ENCODE peak calls at places on chromosomes 3 and 15, in seven cellular contexts. E is HCT116, H is HepG2, Y is SK-N-SH, Q is K562, Z is GM12878, K is H1. F is an unnamed sample.

GRCh38 chr3:13825317-13825590 is 54.6 kb downstream of the WNT7A start:
- DNase-seq in E (no peak), H (no peak), Y (no peak), Q (no peak), Z (no peak), K (no peak), F (no peak)

GRCh38 chr15:75073197-75073596 is 49.8 kb downstream of the PPCDC start:
- DNase-seq in E (no peak), H (no peak), Y (no peak), Q (no peak), Z (no peak), K (no peak), F (no peak)

GRCh38 chr3:191428177-191428576 is 32.8 kb upstream of the PYDC2 start:
- DNase-seq in E (no peak), H (no peak), Y (no peak), Q (no peak), Z (no peak), K (no peak), F (no peak)

GRCh38 chr3:123102826-123103225 is 36.0 kb downstream of the PDIA5 start:
- DNase-seq in E (no peak), H (no peak), Y (no peak), Q (no peak), Z (no peak), K (no peak), F (no peak)

GRCh38 chr3:30913176-30913575 is 18.7 kb upstream of the GADL1 start:
- DNase-seq in E (no peak), H (no peak), Y (no peak), Q (no peak), Z (no peak), K (no peak), F (no peak)

GRCh38 chr3:7760718-7761117 is 740.9 kb upstream of the LMCD1 start:
- DNase-seq in E (no peak), H (no peak), Y (no peak), Q (no peak), Z (no peak), K (no peak), F (no peak)

GRCh38 chr15:34795267-34796081 is at the start of gene ACTC1:
- DNase-seq in E (no peak), H (no peak), Y (no peak), Q (peak), Z (no peak), K (peak), F (peak)

GRCh38 chr3:71652786-71653419 is 69.4 kb upstream of the FOXP1 start:
- DNase-seq in E (peak), H (peak), Y (peak), Q (peak), Z (peak), K (no peak), F (peak)

GRCh38 chr3:71226565-71227281 is 356.8 kb downstream of the FOXP1 start:
- DNase-seq in E (no peak), H (no peak), Y (no peak), Q (peak), Z (peak), K (no peak), F (no peak)

GRCh38 chr3:14520967-14521366 is 19.2 kb downstream of the GRIP2 start:
- DNase-seq in E (no peak), H (no peak), Y (no peak), Q (no peak), Z (no peak), K (no peak), F (no peak)

GRCh38 chr3:169812124-169812843 is 386 bp upstream of the LRRIQ4 start:
- DNase-seq in E (no peak), H (no peak), Y (peak), Q (no peak), Z (peak), K (no peak), F (no peak)

GRCh38 chr3:184334470-184335158 is 2.8 kb upstream of the FAM131A start:
- DNase-seq in E (no peak), H (no peak), Y (no peak), Q (peak), Z (no peak), K (no peak), F (peak)

GRCh38 chr3:20669184-20669583 is 483.2 kb upstream of the SGO1 start:
- DNase-seq in E (no peak), H (no peak), Y (no peak), Q (peak), Z (no peak), K (no peak), F (no peak)

GRCh38 chr3:15629860-15630597 is 28.5 kb downstream of the BTD start:
- DNase-seq in E (peak), H (peak), Y (peak), Q (peak), Z (peak), K (no peak), F (peak)

GRCh38 chr3:156865732-156866131 is 39.6 kb downstream of the LEKR1 start:
- DNase-seq in E (no peak), H (no peak), Y (no peak), Q (no peak), Z (no peak), K (no peak), F (peak)

GRCh38 chr3:171802601-171802956 is 7.7 kb downstream of the PLD1 start:
- DNase-seq in E (no peak), H (no peak), Y (no peak), Q (no peak), Z (peak), K (no peak), F (no peak)

GRCh38 chr3:195905970-195906864 is 2.1 kb downstream of the TNK2 start:
- DNase-seq in E (no peak), H (no peak), Y (no peak), Q (no peak), Z (no peak), K (no peak), F (peak)

GRCh38 chr3:184748219-184749135 is 36.6 kb upstream of the MAGEF1 start:
- DNase-seq in E (peak), H (peak), Y (peak), Q (peak), Z (peak), K (no peak), F (peak)

GRCh38 chr15:80502782-80503181 is 98.6 kb downstream of the ARNT2 start:
- DNase-seq in E (no peak), H (no peak), Y (no peak), Q (no peak), Z (no peak), K (no peak), F (no peak)

GRCh38 chr3:108202834-108203233 is 19.4 kb downstream of the IFT57 start:
- DNase-seq in E (no peak), H (no peak), Y (no peak), Q (no peak), Z (no peak), K (peak), F (no peak)

GRCh38 chr15:80777137-80777536 is 2.0 kb upstream of the CEMIP start:
- DNase-seq in E (no peak), H (no peak), Y (no peak), Q (no peak), Z (no peak), K (no peak), F (no peak)

GRCh38 chr15:35047528-35047927 is 37.6 kb downstream of the NANOGP8 start:
- DNase-seq in E (no peak), H (no peak), Y (no peak), Q (no peak), Z (no peak), K (no peak), F (no peak)

GRCh38 chr3:146817705-146818104 is 212.6 kb upstream of the PLSCR5 start:
- DNase-seq in E (peak), H (no peak), Y (no peak), Q (no peak), Z (no peak), K (no peak), F (peak)
- TF ChIP-seq JUND in E (no peak), H (no peak), Y (no peak), Q (no peak), Z (no peak), K (no peak), F (no peak)

DNA sequence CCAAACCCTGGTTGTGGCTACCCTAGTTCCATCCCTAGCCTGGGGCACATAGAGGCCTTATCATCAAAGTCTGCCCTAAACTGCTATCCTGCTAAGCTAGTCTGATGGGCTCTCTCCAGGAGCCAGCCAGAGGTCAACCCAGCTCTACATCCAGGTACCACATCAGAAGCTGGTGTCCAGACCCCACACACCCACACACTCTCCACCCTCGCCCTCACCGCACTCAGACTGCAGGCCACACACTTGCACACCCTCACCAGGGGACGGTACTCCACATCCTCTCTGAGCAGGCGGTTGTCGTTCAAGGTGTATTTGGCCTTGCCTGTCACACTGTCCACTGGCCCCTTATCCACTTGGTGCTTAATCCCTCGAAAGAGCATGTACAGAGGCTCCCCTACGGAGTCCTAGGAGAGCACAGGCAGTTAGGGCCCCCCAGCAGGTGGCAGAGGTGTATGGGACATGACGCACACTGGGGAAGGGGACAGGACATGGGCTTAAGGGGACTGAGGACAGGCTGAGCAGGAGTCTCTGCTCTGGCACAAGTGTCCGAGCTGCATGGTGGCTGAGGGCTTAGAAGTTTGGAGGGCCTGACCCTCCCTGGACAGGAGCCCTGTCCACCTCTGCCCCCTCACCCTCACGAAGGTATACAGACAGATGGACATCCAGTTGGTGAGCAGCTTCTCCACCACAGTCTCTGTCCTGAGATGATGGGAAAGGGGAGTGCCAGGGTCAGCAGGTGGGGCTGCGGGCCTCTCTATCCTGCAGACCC is 18.1 kb downstream of the PLXNB1 start:
- DNase-seq in E (no peak), H (no peak), Y (peak), Q (no peak), Z (no peak), K (no peak), F (no peak)
- TF ChIP-seq JUND in E (no peak), H (no peak), Y (no peak), Q (no peak), Z (no peak), K (no peak), F (no peak)

GRCh38 chr15:70361106-70361505 is 263.4 kb upstream of the TLE3 start:
- DNase-seq in E (no peak), H (no peak), Y (no peak), Q (no peak), Z (no peak), K (no peak), F (no peak)
- TF ChIP-seq JUND in E (no peak), H (no peak), Y (no peak), Q (no peak), Z (no peak), K (no peak), F (no peak)

DNA sequence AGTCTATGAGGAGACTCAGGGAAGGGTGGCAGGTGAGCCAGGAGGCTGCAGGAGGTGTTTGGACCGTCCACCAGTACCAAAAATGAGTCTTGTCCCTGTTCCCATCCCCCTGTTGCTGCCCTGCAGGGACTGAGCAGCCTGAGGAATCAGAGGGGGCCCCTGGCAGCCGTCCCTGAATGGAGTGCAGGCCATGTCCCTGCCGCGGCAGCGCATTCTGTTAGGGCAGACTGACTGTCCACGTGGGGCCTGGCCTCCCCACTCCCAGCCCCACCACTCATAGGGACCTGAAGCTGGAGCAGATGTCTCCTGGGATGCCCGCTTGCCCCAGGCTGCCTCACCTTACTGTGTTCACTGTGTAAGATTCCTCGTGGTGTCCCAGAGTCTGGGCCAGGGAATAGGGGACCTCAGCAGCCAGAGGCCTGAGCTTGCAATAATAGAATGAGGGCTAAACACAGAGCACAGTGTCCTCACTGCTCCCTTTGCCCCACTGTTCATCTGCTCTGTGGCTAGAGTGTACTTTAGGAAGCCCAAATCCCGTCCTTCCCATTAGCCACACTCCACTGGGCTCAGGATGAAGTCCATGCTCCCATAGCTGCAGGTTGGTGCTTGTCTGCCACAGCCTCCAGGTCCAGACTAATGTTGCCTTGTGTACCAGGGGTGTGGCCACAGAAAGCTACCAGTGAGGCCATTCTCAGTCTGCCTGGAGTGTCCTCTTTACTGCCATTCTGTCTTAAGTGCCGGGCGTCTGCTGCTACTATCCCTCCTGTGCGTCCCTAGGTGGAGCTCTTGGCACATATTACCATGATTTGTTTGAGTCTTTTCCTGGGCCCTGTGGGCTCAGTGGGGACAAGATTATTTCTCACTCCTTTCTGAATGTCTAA is 63.2 kb downstream of the HCN4 start:
- DNase-seq in E (peak), H (peak), Y (peak), Q (peak), Z (no peak), K (peak), F (peak)
- TF ChIP-seq JUND in E (no peak), H (no peak), Y (no peak), Q (no peak), Z (no peak), K (no peak), F (no peak)

GRCh38 chr15:78768531-78769408 is 42.5 kb downstream of the ADAMTS7 start:
- DNase-seq in E (no peak), H (no peak), Y (no peak), Q (no peak), Z (no peak), K (no peak), F (no peak)

GRCh38 chr15:78767331-78767951 is 43.8 kb downstream of the ADAMTS7 start:
- DNase-seq in E (no peak), H (no peak), Y (no peak), Q (no peak), Z (no peak), K (no peak), F (peak)

GRCh38 chr15:78775472-78775871 is 35.8 kb downstream of the ADAMTS7 start:
- DNase-seq in E (no peak), H (no peak), Y (no peak), Q (no peak), Z (no peak), K (no peak), F (no peak)

GRCh38 chr15:78768096-78768495 is 43.2 kb downstream of the ADAMTS7 start:
- DNase-seq in E (no peak), H (no peak), Y (no peak), Q (no peak), Z (no peak), K (no peak), F (no peak)

DNA sequence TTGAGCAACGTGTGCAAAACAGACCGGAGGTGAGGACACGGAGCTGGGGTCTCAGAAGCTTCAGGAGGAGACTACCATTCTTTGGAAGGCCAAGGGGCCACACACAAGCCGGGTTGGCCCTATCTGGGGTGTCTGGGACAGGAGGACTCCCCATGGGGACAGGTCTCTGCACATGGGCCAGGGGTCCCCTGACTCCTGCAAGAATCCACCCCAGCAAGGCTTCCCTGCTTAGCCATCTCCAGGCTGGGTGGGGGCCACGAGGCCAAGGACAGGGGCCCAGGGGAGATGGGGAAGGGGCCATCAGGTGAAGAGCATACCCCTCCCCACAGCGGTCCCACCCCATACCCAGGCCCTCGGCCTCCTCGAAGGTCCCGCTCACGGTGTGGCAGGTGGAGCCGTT is 38.5 kb downstream of the ADAMTS7 start:
- DNase-seq in E (no peak), H (no peak), Y (no peak), Q (no peak), Z (no peak), K (no peak), F (no peak)
- TF ChIP-seq JUND in E (no peak), H (no peak), Y (no peak), Q (no peak), Z (no peak), K (no peak), F (no peak)

GRCh38 chr3:81531846-81532245 is 229.6 kb downstream of the GBE1 start:
- DNase-seq in E (no peak), H (no peak), Y (no peak), Q (no peak), Z (no peak), K (no peak), F (no peak)
- TF ChIP-seq JUND in E (no peak), H (no peak), Y (no peak), Q (no peak), Z (no peak), K (no peak), F (no peak)

DNA sequence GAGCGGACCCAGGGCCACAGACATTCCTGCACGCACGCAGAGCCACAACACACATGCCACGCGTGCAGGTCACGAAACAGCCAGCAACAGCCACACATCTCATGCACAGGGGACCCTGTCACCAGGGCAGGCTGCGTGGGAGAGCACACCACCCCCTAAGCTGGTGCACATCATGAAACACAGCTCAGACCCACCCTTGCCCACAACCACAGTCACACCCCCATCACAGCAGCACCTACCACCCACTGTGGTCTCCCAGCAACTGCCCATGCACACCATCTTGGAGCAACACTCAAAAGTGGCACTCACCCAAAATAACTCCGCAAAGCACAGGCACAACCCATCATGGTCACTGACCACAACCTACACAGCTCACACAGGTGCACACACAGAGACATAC is 75.7 kb downstream of the OCA2 start:
- DNase-seq in E (no peak), H (no peak), Y (no peak), Q (no peak), Z (no peak), K (no peak), F (no peak)
- TF ChIP-seq JUND in E (no peak), H (no peak), Y (no peak), Q (no peak), Z (no peak), K (no peak), F (no peak)

GRCh38 chr3:131711114-131711786 is 208.5 kb upstream of the MRPL3 start:
- DNase-seq in E (no peak), H (no peak), Y (no peak), Q (no peak), Z (no peak), K (no peak), F (no peak)
- TF ChIP-seq JUND in E (no peak), H (no peak), Y (no peak), Q (no peak), Z (no peak), K (no peak), F (no peak)